ENCODE peak calls at places on chromosomes 16 and 17, in seven cellular contexts. U is K562, T is breast epithelium, A is stomach, S is body of pancreas, P is upper lobe of right lung, X is GM12878. V is an unnamed sample.

GRCh38 chr17:32992360-32993033 is 850 bp downstream of the SPACA3 start:
- DNase-seq in U (peak; percentile 50), S (peak; percentile 70), X (no peak), A (peak; percentile 44), P (no peak), T (no peak), V (no peak)

GRCh38 chr16:48444574-48444973 is 59.4 kb upstream of the SIAH1 start:
- DNase-seq in P (no peak), S (no peak), A (no peak), T (no peak), U (no peak), X (no peak), V (no peak)

GRCh38 chr17:50347894-50348291 is 2.0 kb downstream of the XYLT2 start:
- DNase-seq in S (no peak), X (no peak), T (no peak), P (no peak), A (no peak), U (no peak), V (no peak)

GRCh38 chr17:8324913-8325312 is 14.7 kb upstream of the ODF4 start:
- DNase-seq in T (no peak), U (no peak), X (no peak), P (no peak), S (no peak), A (no peak), V (no peak)

GRCh38 chr16:69890114-69890890 is 60.8 kb upstream of the CLEC18A start:
- DNase-seq in T (peak; percentile 76), X (no peak), A (peak; percentile 65), P (no peak), U (no peak), S (peak; percentile 69), V (no peak)

GRCh38 chr17:21176996-21177395 is 37.0 kb downstream of the TMEM11 start:
- DNase-seq in A (peak; percentile 3), T (no peak), X (no peak), S (no peak), P (peak; percentile 20), U (no peak), V (no peak)

GRCh38 chr16:50833929-50834328 is 92.0 kb downstream of the CYLD start:
- DNase-seq in T (no peak), U (no peak), X (no peak), P (no peak), A (no peak), S (no peak), V (no peak)

GRCh38 chr17:12659500-12659899 is 6.2 kb upstream of the MYOCD start:
- DNase-seq in X (no peak), T (no peak), P (no peak), A (no peak), S (no peak), U (no peak), V (no peak)

GRCh38 chr17:2071024-2071385 is 16.1 kb downstream of the HIC1 start:
- DNase-seq in T (no peak), A (no peak), P (no peak), X (no peak), U (no peak), S (no peak), V (no peak)

GRCh38 chr16:82801361-82801760 is 174.6 kb downstream of the CDH13 start:
- DNase-seq in S (no peak), X (no peak), U (no peak), T (no peak), P (no peak), A (no peak), V (no peak)

GRCh38 chr16:85878875-85879274 is 20.1 kb upstream of the IRF8 start:
- DNase-seq in X (no peak), P (no peak), U (no peak), A (no peak), T (no peak), S (no peak), V (no peak)

GRCh38 chr17:74763565-74764387 is 12.4 kb downstream of the NAT9 start:
- DNase-seq in X (no peak), P (no peak), S (no peak), U (no peak), A (no peak), T (no peak), V (no peak)

GRCh38 chr16:3120435-3120834 is 8.0 kb downstream of the ZNF205 start:
- DNase-seq in S (no peak), U (no peak), A (no peak), T (no peak), P (no peak), X (no peak), V (no peak)

GRCh38 chr17:73200476-73200875 is 7.6 kb downstream of the COG1 start:
- DNase-seq in A (no peak), S (no peak), U (no peak), X (no peak), T (no peak), P (no peak), V (no peak)

GRCh38 chr17:7839890-7840260 is 5.9 kb downstream of the KDM6B start:
- DNase-seq in U (no peak), P (no peak), S (no peak), A (no peak), X (no peak), T (no peak), V (no peak)

GRCh38 chr17:44006581-44007345 is 2.3 kb downstream of the NAGS start:
- DNase-seq in A (peak; percentile 100), X (peak; percentile 73), P (peak; percentile 100), U (peak; percentile 100), S (peak; percentile 100), T (peak; percentile 99), V (peak; percentile 93)
- TF ChIP-seq CTCF in A (peak; percentile 25), X (peak; percentile 40), P (peak; percentile 47), U (peak; percentile 52), S (peak; percentile 48), T (peak; percentile 59), V (peak; percentile 57)

GRCh38 chr17:65058615-65059014 is 2.1 kb upstream of the GNA13 start:
- DNase-seq in P (no peak), S (no peak), X (no peak), T (peak; percentile 79), U (no peak), A (peak; percentile 11), V (no peak)
- H3K4me3 ChIP-seq in P (no peak overlapping the region), S (no peak overlapping the region), X (no peak overlapping the region), T (no peak overlapping the region), U (no peak overlapping the region), A (no peak overlapping the region), V (no peak overlapping the region)

DNA sequence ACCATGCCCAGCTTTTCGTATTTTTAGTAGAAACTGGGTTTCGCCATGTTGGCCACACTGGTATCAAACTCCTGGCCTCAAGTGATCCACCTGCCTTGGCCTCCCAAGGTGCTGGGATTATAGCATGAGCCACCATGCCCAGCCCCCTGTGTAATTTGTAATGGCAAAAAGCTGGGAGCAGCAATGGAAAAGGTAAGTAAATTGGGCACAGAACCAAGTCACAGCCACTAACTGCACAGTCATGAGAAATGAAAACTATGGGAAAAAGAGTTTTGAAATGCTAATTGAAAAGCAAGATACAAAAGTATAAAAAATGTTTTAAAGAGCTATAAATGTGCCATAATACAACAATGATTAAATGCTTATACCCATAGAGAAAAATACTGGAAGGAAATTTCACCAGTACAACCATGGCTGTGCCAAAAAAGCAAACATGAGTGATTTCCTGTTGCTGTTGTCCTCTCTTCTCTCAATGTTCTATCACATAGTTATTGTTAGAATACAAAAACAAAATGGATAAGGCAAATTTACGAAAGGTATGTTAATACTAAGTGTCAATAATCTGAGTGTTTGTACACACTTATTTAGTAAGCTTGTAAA is 6.2 kb downstream of the NTAN1 start:
- DNase-seq in S (no peak), A (no peak), P (no peak), X (no peak), T (no peak), U (no peak), V (no peak)
- H3K27me3 ChIP-seq in S (no peaks in the 10 kb centered on the region), A (no peaks in the 10 kb centered on the region), P (no peaks in the 10 kb centered on the region), X (no peaks in the 10 kb centered on the region), T (no peaks in the 10 kb centered on the region), U (no peaks in the 10 kb centered on the region), V (no peaks in the 10 kb centered on the region)

GRCh38 chr17:59607817-59608403 is 11.8 kb upstream of the CLTC start:
- DNase-seq in P (no peak), T (no peak), S (no peak), X (no peak), A (no peak), U (peak; percentile 39), V (no peak)
- TF ChIP-seq CTCF in P (peak; percentile 31), T (no peak), S (no peak), X (peak; percentile 12), A (no peak), U (peak; percentile 37), V (peak; percentile 45)

GRCh38 chr16:31461921-31462804 is 2.9 kb downstream of the ARMC5 start:
- DNase-seq in S (no peak), A (no peak), X (no peak), U (no peak), P (peak; percentile 64), T (no peak), V (no peak)
- H3K4me3 ChIP-seq in S (no peak overlapping the region), A (no peak overlapping the region), X (no peak overlapping the region), U (no peak overlapping the region), P (no peak overlapping the region), T (no peak overlapping the region), V (no peak overlapping the region)